ENCODE peak calls at places on chromosomes 7 and 10, in six cellular contexts. A is stimulated activated effector memory CD8-positive, alpha-beta T cell treated with anti-CD3 and anti-CD28 coated beads, Interleukin-12 subunit alpha, Interleukin-12 subunit beta, amount 100 ng/mL, for 72 hours; H is NCI-H1105; K is cardiac muscle cell; W is HepG2; S is ascending aorta. Q is an unnamed sample.

GRCh38 chr7:97982647-97983046 is 7.3 kb downstream of the OCM2 start:
- DNase-seq in A (no peak), H (no peak), K (no peak), W (no peak), S (no peak), Q (no peak)

GRCh38 chr7:47369736-47370135 is 212.2 kb downstream of the TNS3 start:
- DNase-seq in A (no peak), H (no peak), K (no peak), W (no peak), S (no peak), Q (no peak)

GRCh38 chr10:36573246-36573645 is 552.2 kb upstream of the ANKRD30A start:
- DNase-seq in A (no peak), H (peak), K (no peak), W (no peak), S (no peak), Q (no peak)

GRCh38 chr7:149209518-149210269 is 14.3 kb downstream of the ZNF282 start:
- DNase-seq in A (peak), H (peak), K (peak), W (peak), S (no peak), Q (peak)

GRCh38 chr7:74625446-74625845 is 32.1 kb upstream of the GTF2I start:
- DNase-seq in A (no peak), H (no peak), K (peak), W (peak), S (no peak), Q (no peak)

GRCh38 chr7:51141451-51141971 is 175.1 kb downstream of the COBL start:
- DNase-seq in A (no peak), H (no peak), K (peak), W (no peak), S (no peak), Q (peak)

GRCh38 chr7:55177068-55177530 is 158.3 kb downstream of the EGFR start:
- DNase-seq in A (no peak), H (no peak), K (no peak), W (no peak), S (peak), Q (peak)

GRCh38 chr7:132713893-132714292 is 137.6 kb upstream of the PLXNA4 start:
- DNase-seq in A (no peak), H (no peak), K (no peak), W (no peak), S (no peak), Q (no peak)

GRCh38 chr10:30977385-30977784 is 54.3 kb downstream of the ZNF438 start:
- DNase-seq in A (no peak), H (no peak), K (no peak), W (no peak), S (no peak), Q (no peak)

GRCh38 chr10:2627969-2628368 is 439.4 kb upstream of the PFKP start:
- DNase-seq in A (no peak), H (no peak), K (no peak), W (no peak), S (no peak), Q (no peak)

GRCh38 chr10:127932521-127933270 is 25.8 kb downstream of the PTPRE start:
- DNase-seq in A (no peak), H (no peak), K (no peak), W (no peak), S (no peak), Q (no peak)

GRCh38 chr10:118900617-118901016 is 128.9 kb upstream of the NANOS1 start:
- DNase-seq in A (peak), H (no peak), K (no peak), W (no peak), S (peak), Q (no peak)

GRCh38 chr10:43105119-43105792 is 28.4 kb downstream of the RET start:
- DNase-seq in A (peak), H (peak), K (peak), W (peak), S (peak), Q (peak)

GRCh38 chr7:17234398-17235021 is 63.9 kb upstream of the AHR start:
- DNase-seq in A (peak), H (no peak), K (peak), W (peak), S (peak), Q (peak)

GRCh38 chr10:111078505-111079185 is 1.8 kb downstream of the ADRA2A start:
- DNase-seq in A (peak), H (no peak), K (no peak), W (no peak), S (no peak), Q (no peak)

GRCh38 chr10:70164179-70164578 is 6.1 kb downstream of the SAR1A start:
- DNase-seq in A (no peak), H (no peak), K (no peak), W (no peak), S (no peak), Q (no peak)

GRCh38 chr10:7649673-7650330 is 17.0 kb downstream of the ITIH5 start:
- DNase-seq in A (no peak), H (no peak), K (no peak), W (no peak), S (peak), Q (no peak)

GRCh38 chr7:3063016-3063753 is 19.5 kb upstream of the CARD11 start:
- DNase-seq in A (peak), H (no peak), K (no peak), W (no peak), S (no peak), Q (no peak)

GRCh38 chr7:11726251-11727155 is 105.5 kb downstream of the THSD7A start:
- DNase-seq in A (no peak), H (no peak), K (peak), W (no peak), S (no peak), Q (peak)

GRCh38 chr10:63866747-63867140 is 345.5 kb downstream of the REEP3 start:
- DNase-seq in A (no peak), H (no peak), K (peak), W (peak), S (no peak), Q (peak)

GRCh38 chr10:76885815-76886214 is 751.8 kb downstream of the KCNMA1 start:
- DNase-seq in A (no peak), H (no peak), K (no peak), W (no peak), S (no peak), Q (peak)

GRCh38 chr10:78451592-78451991 is 417.9 kb downstream of the RPS24 start:
- DNase-seq in A (no peak), H (peak), K (peak), W (no peak), S (peak), Q (peak)

GRCh38 chr7:137838706-137839315 is 8.0 kb downstream of the DGKI start:
- DNase-seq in A (peak), H (no peak), K (no peak), W (no peak), S (no peak), Q (no peak)

GRCh38 chr7:66921396-66921917 is 432 bp downstream of the TMEM248 start:
- DNase-seq in A (peak), H (peak), K (peak), W (no peak), S (no peak), Q (peak)

GRCh38 chr7:122602800-122603199 is 96.1 kb downstream of the RNF133 start:
- DNase-seq in A (no peak), H (peak), K (no peak), W (no peak), S (no peak), Q (no peak)

GRCh38 chr10:55024718-55025117 is 223.7 kb upstream of the PCDH15 start:
- DNase-seq in A (no peak), H (peak), K (no peak), W (no peak), S (no peak), Q (peak)

GRCh38 chr7:35380739-35381224 is 126.9 kb upstream of the TBX20 start:
- DNase-seq in A (no peak), H (no peak), K (peak), W (no peak), S (no peak), Q (no peak)

GRCh38 chr10:132115736-132116135 is 50.0 kb downstream of the JAKMIP3 start:
- DNase-seq in A (no peak), H (no peak), K (peak), W (no peak), S (no peak), Q (peak)